ENCODE peak calls at places on chromosomes 4 and X, in nine cellular contexts. One of them, this sample, is unnamed.

GRCh38 chr4:180734753-180735432 is 1508.3 kb upstream of the TENM3 start:
- DNase-seq in left lung: no peak
- DNase-seq in CD8-positive, alpha-beta T cell: no peak
- DNase-seq in A549: no peak
- DNase-seq in brain microvascular endothelial cell: no peak
- DNase-seq in dorsolateral prefrontal cortex: no peak
- DNase-seq in upper lobe of right lung: no peak
- DNase-seq in uterus: no peak
- DNase-seq in mammary epithelial cell: no peak
- DNase-seq in this sample: no peak

GRCh38 chrX:46597774-46598173 is 24.2 kb downstream of the CHST7 start:
- DNase-seq in left lung: no peak
- DNase-seq in CD8-positive, alpha-beta T cell: no peak
- DNase-seq in A549: no peak
- DNase-seq in brain microvascular endothelial cell: no peak
- DNase-seq in dorsolateral prefrontal cortex: no peak
- DNase-seq in upper lobe of right lung: no peak
- DNase-seq in uterus: no peak
- DNase-seq in mammary epithelial cell: no peak
- DNase-seq in this sample: no peak

GRCh38 chr4:67581913-67582312 is 23.4 kb downstream of the STAP1 start:
- DNase-seq in left lung: no peak
- DNase-seq in CD8-positive, alpha-beta T cell: no peak
- DNase-seq in A549: no peak
- DNase-seq in brain microvascular endothelial cell: no peak
- DNase-seq in dorsolateral prefrontal cortex: no peak
- DNase-seq in upper lobe of right lung: no peak
- DNase-seq in uterus: no peak
- DNase-seq in mammary epithelial cell: no peak
- DNase-seq in this sample: no peak

GRCh38 chrX:53429755-53430154 is 4.4 kb downstream of the HSD17B10 start:
- DNase-seq in left lung: no peak
- DNase-seq in CD8-positive, alpha-beta T cell: no peak
- DNase-seq in A549: no peak
- DNase-seq in brain microvascular endothelial cell: no peak
- DNase-seq in dorsolateral prefrontal cortex: no peak
- DNase-seq in upper lobe of right lung: no peak
- DNase-seq in uterus: no peak
- DNase-seq in mammary epithelial cell: no peak
- DNase-seq in this sample: no peak

GRCh38 chr4:152415980-152416379 is 119.9 kb downstream of the FBXW7 start:
- DNase-seq in left lung: no peak
- DNase-seq in CD8-positive, alpha-beta T cell: no peak
- DNase-seq in A549: no peak
- DNase-seq in brain microvascular endothelial cell: peak
- DNase-seq in dorsolateral prefrontal cortex: no peak
- DNase-seq in upper lobe of right lung: no peak
- DNase-seq in uterus: no peak
- DNase-seq in mammary epithelial cell: peak
- DNase-seq in this sample: no peak

GRCh38 chr4:103718993-103719319 is 829 bp downstream of the TACR3 start:
- DNase-seq in left lung: no peak
- DNase-seq in CD8-positive, alpha-beta T cell: no peak
- DNase-seq in A549: no peak
- DNase-seq in brain microvascular endothelial cell: no peak
- DNase-seq in dorsolateral prefrontal cortex: no peak
- DNase-seq in upper lobe of right lung: no peak
- DNase-seq in uterus: no peak
- DNase-seq in mammary epithelial cell: no peak
- DNase-seq in this sample: no peak

GRCh38 chr4:149465941-149466340 is 349.7 kb downstream of the IQCM start:
- DNase-seq in left lung: no peak
- DNase-seq in CD8-positive, alpha-beta T cell: no peak
- DNase-seq in A549: no peak
- DNase-seq in brain microvascular endothelial cell: peak
- DNase-seq in dorsolateral prefrontal cortex: no peak
- DNase-seq in upper lobe of right lung: no peak
- DNase-seq in uterus: no peak
- DNase-seq in mammary epithelial cell: peak
- DNase-seq in this sample: no peak

GRCh38 chrX:140360284-140360683 is 144.6 kb downstream of the SOX3 start:
- DNase-seq in left lung: no peak
- DNase-seq in CD8-positive, alpha-beta T cell: no peak
- DNase-seq in A549: no peak
- DNase-seq in brain microvascular endothelial cell: no peak
- DNase-seq in dorsolateral prefrontal cortex: no peak
- DNase-seq in upper lobe of right lung: no peak
- DNase-seq in uterus: no peak
- DNase-seq in mammary epithelial cell: no peak
- DNase-seq in this sample: no peak

GRCh38 chr4:113069212-113069892 is 19.9 kb downstream of the ANK2 start:
- DNase-seq in left lung: no peak
- DNase-seq in CD8-positive, alpha-beta T cell: no peak
- DNase-seq in A549: no peak
- DNase-seq in brain microvascular endothelial cell: peak
- DNase-seq in dorsolateral prefrontal cortex: no peak
- DNase-seq in upper lobe of right lung: no peak
- DNase-seq in uterus: no peak
- DNase-seq in mammary epithelial cell: peak
- DNase-seq in this sample: no peak

GRCh38 chr4:3494501-3494900 is 31.4 kb downstream of the DOK7 start:
- DNase-seq in left lung: no peak
- DNase-seq in CD8-positive, alpha-beta T cell: no peak
- DNase-seq in A549: no peak
- DNase-seq in brain microvascular endothelial cell: no peak
- DNase-seq in dorsolateral prefrontal cortex: no peak
- DNase-seq in upper lobe of right lung: no peak
- DNase-seq in uterus: no peak
- DNase-seq in mammary epithelial cell: no peak
- DNase-seq in this sample: no peak

GRCh38 chrX:43655151-43655676 is 885 bp upstream of the MAOA start:
- DNase-seq in left lung: peak
- DNase-seq in CD8-positive, alpha-beta T cell: peak
- DNase-seq in A549: peak
- DNase-seq in brain microvascular endothelial cell: peak
- DNase-seq in dorsolateral prefrontal cortex: peak
- DNase-seq in upper lobe of right lung: peak
- DNase-seq in uterus: peak
- DNase-seq in mammary epithelial cell: peak
- DNase-seq in this sample: peak

GRCh38 chr4:99885063-99885664 is 9.1 kb downstream of the LAMTOR3 start:
- DNase-seq in left lung: no peak
- DNase-seq in CD8-positive, alpha-beta T cell: no peak
- DNase-seq in A549: peak
- DNase-seq in brain microvascular endothelial cell: peak
- DNase-seq in dorsolateral prefrontal cortex: no peak
- DNase-seq in upper lobe of right lung: no peak
- DNase-seq in uterus: no peak
- DNase-seq in mammary epithelial cell: peak
- DNase-seq in this sample: no peak

GRCh38 chrX:123331349-123331748 is 147.3 kb downstream of the GRIA3 start:
- DNase-seq in left lung: no peak
- DNase-seq in CD8-positive, alpha-beta T cell: no peak
- DNase-seq in A549: no peak
- DNase-seq in brain microvascular endothelial cell: no peak
- DNase-seq in dorsolateral prefrontal cortex: no peak
- DNase-seq in upper lobe of right lung: no peak
- DNase-seq in uterus: no peak
- DNase-seq in mammary epithelial cell: no peak
- DNase-seq in this sample: no peak

GRCh38 chrX:148135738-148136137 is 154.6 kb downstream of the FMR1NB start:
- DNase-seq in left lung: no peak
- DNase-seq in CD8-positive, alpha-beta T cell: no peak
- DNase-seq in A549: no peak
- DNase-seq in brain microvascular endothelial cell: no peak
- DNase-seq in dorsolateral prefrontal cortex: no peak
- DNase-seq in upper lobe of right lung: no peak
- DNase-seq in uterus: no peak
- DNase-seq in mammary epithelial cell: peak
- DNase-seq in this sample: no peak

GRCh38 chrX:14698770-14699169 is 169.4 kb downstream of the GLRA2 start:
- DNase-seq in left lung: no peak
- DNase-seq in CD8-positive, alpha-beta T cell: no peak
- DNase-seq in A549: no peak
- DNase-seq in brain microvascular endothelial cell: no peak
- DNase-seq in dorsolateral prefrontal cortex: no peak
- DNase-seq in upper lobe of right lung: no peak
- DNase-seq in uterus: no peak
- DNase-seq in mammary epithelial cell: no peak
- DNase-seq in this sample: no peak

GRCh38 chrX:134026732-134027311 is 41.4 kb upstream of the GPC3 start:
- DNase-seq in left lung: no peak
- DNase-seq in CD8-positive, alpha-beta T cell: peak
- DNase-seq in A549: peak
- DNase-seq in brain microvascular endothelial cell: peak
- DNase-seq in dorsolateral prefrontal cortex: no peak
- DNase-seq in upper lobe of right lung: no peak
- DNase-seq in uterus: peak
- DNase-seq in mammary epithelial cell: peak
- DNase-seq in this sample: peak

GRCh38 chr4:3283483-3283882 is 9.3 kb upstream of the RGS12 start:
- DNase-seq in left lung: no peak
- DNase-seq in CD8-positive, alpha-beta T cell: no peak
- DNase-seq in A549: no peak
- DNase-seq in brain microvascular endothelial cell: no peak
- DNase-seq in dorsolateral prefrontal cortex: no peak
- DNase-seq in upper lobe of right lung: no peak
- DNase-seq in uterus: no peak
- DNase-seq in mammary epithelial cell: no peak
- DNase-seq in this sample: no peak

GRCh38 chr4:2811830-2812599 is 19.1 kb downstream of the SH3BP2 start:
- DNase-seq in left lung: peak
- DNase-seq in CD8-positive, alpha-beta T cell: peak
- DNase-seq in A549: no peak
- DNase-seq in brain microvascular endothelial cell: peak
- DNase-seq in dorsolateral prefrontal cortex: no peak
- DNase-seq in upper lobe of right lung: peak
- DNase-seq in uterus: peak
- DNase-seq in mammary epithelial cell: no peak
- DNase-seq in this sample: peak

GRCh38 chr4:123421942-123422781 is 25.6 kb downstream of the SPRY1 start:
- DNase-seq in left lung: no peak
- DNase-seq in CD8-positive, alpha-beta T cell: no peak
- DNase-seq in A549: no peak
- DNase-seq in brain microvascular endothelial cell: no peak
- DNase-seq in dorsolateral prefrontal cortex: no peak
- DNase-seq in upper lobe of right lung: no peak
- DNase-seq in uterus: no peak
- DNase-seq in mammary epithelial cell: no peak
- DNase-seq in this sample: no peak
- H3K27ac ChIP-seq in left lung: peak
- H3K27ac ChIP-seq in CD8-positive, alpha-beta T cell: peak
- H3K27ac ChIP-seq in A549: no peak
- H3K27ac ChIP-seq in brain microvascular endothelial cell: no peak
- H3K27ac ChIP-seq in dorsolateral prefrontal cortex: no peak
- H3K27ac ChIP-seq in upper lobe of right lung: peak
- H3K27ac ChIP-seq in uterus: no peak
- H3K27ac ChIP-seq in mammary epithelial cell: no peak
- H3K27ac ChIP-seq in this sample: no peak

GRCh38 chr4:155796031-155796430 is 37.2 kb downstream of the GUCY1B1 start:
- DNase-seq in left lung: no peak
- DNase-seq in CD8-positive, alpha-beta T cell: no peak
- DNase-seq in A549: peak
- DNase-seq in brain microvascular endothelial cell: peak
- DNase-seq in dorsolateral prefrontal cortex: no peak
- DNase-seq in upper lobe of right lung: no peak
- DNase-seq in uterus: no peak
- DNase-seq in mammary epithelial cell: no peak
- DNase-seq in this sample: no peak
- TF ChIP-seq CTCF in left lung: no peak
- TF ChIP-seq CTCF in CD8-positive, alpha-beta T cell: no peak
- TF ChIP-seq CTCF in A549: no peak
- TF ChIP-seq CTCF in brain microvascular endothelial cell: peak
- TF ChIP-seq CTCF in dorsolateral prefrontal cortex: peak
- TF ChIP-seq CTCF in upper lobe of right lung: peak
- TF ChIP-seq CTCF in uterus: no peak
- TF ChIP-seq CTCF in mammary epithelial cell: peak
- TF ChIP-seq CTCF in this sample: peak

DNA sequence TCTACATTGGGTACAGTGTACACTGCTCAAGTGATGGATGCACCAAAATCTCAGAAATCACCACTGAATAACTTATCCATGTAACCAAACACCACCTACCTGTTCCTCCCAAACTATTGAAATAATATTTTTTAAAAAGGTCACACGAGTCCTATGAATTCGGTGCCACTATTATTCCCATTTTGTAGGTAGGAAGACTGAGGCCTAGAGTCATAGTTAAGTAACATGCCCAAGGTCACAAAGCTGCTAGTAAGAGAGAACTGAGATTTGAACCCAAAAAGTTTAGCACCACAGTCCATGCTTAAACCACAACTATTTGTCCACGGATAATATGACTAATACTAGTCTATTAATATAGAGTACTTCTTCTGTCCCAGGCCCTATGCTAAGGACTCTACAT is 2.7 kb downstream of the ARHGEF6 start:
- DNase-seq in left lung: no peak
- DNase-seq in CD8-positive, alpha-beta T cell: no peak
- DNase-seq in A549: no peak
- DNase-seq in brain microvascular endothelial cell: no peak
- DNase-seq in dorsolateral prefrontal cortex: no peak
- DNase-seq in upper lobe of right lung: no peak
- DNase-seq in uterus: no peak
- DNase-seq in mammary epithelial cell: no peak
- DNase-seq in this sample: no peak
- H3K4me3 ChIP-seq in left lung: no peak
- H3K4me3 ChIP-seq in CD8-positive, alpha-beta T cell: no peak
- H3K4me3 ChIP-seq in A549: no peak
- H3K4me3 ChIP-seq in brain microvascular endothelial cell: no peak
- H3K4me3 ChIP-seq in dorsolateral prefrontal cortex: no peak
- H3K4me3 ChIP-seq in upper lobe of right lung: no peak
- H3K4me3 ChIP-seq in uterus: no peak
- H3K4me3 ChIP-seq in mammary epithelial cell: no peak
- H3K4me3 ChIP-seq in this sample: no peak

GRCh38 chrX:65035451-65035779 is 59.2 kb upstream of the ZC4H2 start:
- DNase-seq in left lung: no peak
- DNase-seq in CD8-positive, alpha-beta T cell: no peak
- DNase-seq in A549: no peak
- DNase-seq in brain microvascular endothelial cell: peak
- DNase-seq in dorsolateral prefrontal cortex: no peak
- DNase-seq in upper lobe of right lung: no peak
- DNase-seq in uterus: no peak
- DNase-seq in mammary epithelial cell: no peak
- DNase-seq in this sample: no peak

GRCh38 chrX:65034641-65035450 is 58.6 kb upstream of the ZC4H2 start:
- DNase-seq in left lung: peak
- DNase-seq in CD8-positive, alpha-beta T cell: peak
- DNase-seq in A549: peak
- DNase-seq in brain microvascular endothelial cell: peak
- DNase-seq in dorsolateral prefrontal cortex: peak
- DNase-seq in upper lobe of right lung: peak
- DNase-seq in uterus: peak
- DNase-seq in mammary epithelial cell: peak
- DNase-seq in this sample: peak

DNA sequence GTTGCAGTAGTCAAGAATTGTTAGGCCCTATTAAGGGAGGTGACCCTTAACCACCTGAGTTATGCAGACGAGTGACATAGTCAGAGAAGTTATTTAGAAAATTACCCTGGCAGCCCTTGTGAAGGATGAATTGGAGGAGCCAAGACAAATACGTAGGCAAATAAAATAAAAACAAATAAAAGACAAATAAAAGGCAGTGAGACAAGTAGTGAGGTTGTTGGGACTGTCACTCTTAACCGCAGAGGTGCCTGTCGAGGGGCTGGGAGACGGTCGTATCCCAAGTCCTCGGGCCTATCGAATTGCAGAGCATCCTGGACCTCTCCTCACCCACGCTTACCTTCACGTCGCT is 58.0 kb upstream of the ZC4H2 start:
- DNase-seq in left lung: no peak
- DNase-seq in CD8-positive, alpha-beta T cell: no peak
- DNase-seq in A549: no peak
- DNase-seq in brain microvascular endothelial cell: no peak
- DNase-seq in dorsolateral prefrontal cortex: no peak
- DNase-seq in upper lobe of right lung: no peak
- DNase-seq in uterus: no peak
- DNase-seq in mammary epithelial cell: no peak
- DNase-seq in this sample: no peak
- H3K27ac ChIP-seq in left lung: no peak
- H3K27ac ChIP-seq in CD8-positive, alpha-beta T cell: peak
- H3K27ac ChIP-seq in A549: no peak
- H3K27ac ChIP-seq in brain microvascular endothelial cell: no peak
- H3K27ac ChIP-seq in dorsolateral prefrontal cortex: no peak
- H3K27ac ChIP-seq in upper lobe of right lung: peak
- H3K27ac ChIP-seq in uterus: peak
- H3K27ac ChIP-seq in mammary epithelial cell: peak
- H3K27ac ChIP-seq in this sample: peak

This sample was measured in sigmoid colon.